ENCODE peak calls at places on chromosome 3, in seven cellular contexts. K is lung, W is tibial artery, C is tibial nerve, S is MM.1S, X is neural progenitor cell, N is fibroblast of lung. H is an unnamed sample. For H3K9me3, the result is how much of the 10 kb centered on the place peaks cover.

GRCh38 chr3:105829229-105829628 is 39.6 kb downstream of the CBLB start:
- DNase-seq in K (no peak), W (no peak), C (no peak), S (no peak), X (no peak), N (no peak), H (no peak)

GRCh38 chr3:52527039-52527731 is 6.5 kb downstream of the NT5DC2 start:
- DNase-seq in K (no peak), W (peak), C (peak), S (no peak), X (peak), N (no peak), H (no peak)

GRCh38 chr3:120062474-120062873 is 31.8 kb downstream of the GSK3B start:
- DNase-seq in K (no peak), W (no peak), C (no peak), S (no peak), X (no peak), N (peak), H (no peak)

GRCh38 chr3:170605490-170605889 is 19.6 kb upstream of the SLC7A14 start:
- DNase-seq in K (no peak), W (no peak), C (no peak), S (no peak), X (no peak), N (no peak), H (no peak)

GRCh38 chr3:159634414-159634813 is 354.2 kb upstream of the IL12A start:
- DNase-seq in K (no peak), W (no peak), C (no peak), S (no peak), X (no peak), N (peak), H (no peak)

GRCh38 chr3:71066849-71067261 is 516.7 kb downstream of the FOXP1 start:
- DNase-seq in K (no peak), W (no peak), C (no peak), S (no peak), X (peak), N (peak), H (no peak)

GRCh38 chr3:52931889-52932288 is 34.5 kb upstream of the STIMATE start:
- DNase-seq in K (no peak), W (no peak), C (no peak), S (no peak), X (no peak), N (no peak), H (no peak)

GRCh38 chr3:79572930-79573329 is 194.9 kb downstream of the ROBO1 start:
- DNase-seq in K (no peak), W (no peak), C (no peak), S (no peak), X (no peak), N (no peak), H (no peak)

GRCh38 chr3:167467848-167468611 is 5.8 kb downstream of the SERPINI2 start:
- DNase-seq in K (no peak), W (no peak), C (no peak), S (no peak), X (no peak), N (no peak), H (no peak)

GRCh38 chr3:196159952-196160804 is 51.0 kb downstream of the ZDHHC19 start:
- DNase-seq in K (peak), W (peak), C (no peak), S (peak), X (no peak), N (peak), H (no peak)

GRCh38 chr3:125141596-125142417 is 70.7 kb downstream of the SLC12A8 start:
- DNase-seq in K (peak), W (peak), C (peak), S (peak), X (peak), N (peak), H (peak)

GRCh38 chr3:171704002-171704401 is 106.3 kb downstream of the PLD1 start:
- DNase-seq in K (peak), W (no peak), C (no peak), S (peak), X (peak), N (peak), H (no peak)

GRCh38 chr3:198081421-198081844 is 121.4 kb downstream of the LMLN start:
- DNase-seq in K (no peak), W (no peak), C (no peak), S (peak), X (peak), N (no peak), H (peak)

GRCh38 chr3:7787871-7788828 is 713.5 kb upstream of the LMCD1 start:
- DNase-seq in K (no peak), W (no peak), C (no peak), S (no peak), X (no peak), N (peak), H (no peak)

GRCh38 chr3:116179091-116179490 is 266.2 kb downstream of the LSAMP start:
- DNase-seq in K (no peak), W (no peak), C (no peak), S (no peak), X (no peak), N (peak), H (no peak)

GRCh38 chr3:164004205-164004604 is 1074.1 kb downstream of the SI start:
- DNase-seq in K (no peak), W (no peak), C (no peak), S (no peak), X (peak), N (no peak), H (no peak)

GRCh38 chr3:135013206-135013605 is 218.1 kb downstream of the EPHB1 start:
- DNase-seq in K (no peak), W (no peak), C (no peak), S (no peak), X (no peak), N (no peak), H (no peak)

GRCh38 chr3:114213669-114214541 is 23.5 kb downstream of the ZNF80 start:
- DNase-seq in K (no peak), W (no peak), C (no peak), S (peak), X (no peak), N (peak), H (peak)

GRCh38 chr3:113783463-113783862 is 36.6 kb downstream of the ATP6V1A start:
- DNase-seq in K (no peak), W (no peak), C (no peak), S (peak), X (no peak), N (peak), H (no peak)

GRCh38 chr3:133330043-133330442 is 69.8 kb upstream of the BFSP2 start:
- DNase-seq in K (no peak), W (no peak), C (no peak), S (no peak), X (peak), N (no peak), H (no peak)

GRCh38 chr3:105354429-105354828 is 12.3 kb upstream of the ALCAM start:
- DNase-seq in K (no peak), W (no peak), C (no peak), S (no peak), X (peak), N (peak), H (no peak)

GRCh38 chr3:123762805-123763204 is 121.3 kb downstream of the MYLK start:
- DNase-seq in K (no peak), W (no peak), C (no peak), S (no peak), X (no peak), N (no peak), H (no peak)

GRCh38 chr3:109559389-109559788 is 222.0 kb upstream of the DPPA4 start:
- DNase-seq in K (no peak), W (no peak), C (no peak), S (no peak), X (no peak), N (peak), H (no peak)

GRCh38 chr3:56894912-56895431 is 93.2 kb upstream of the ARHGEF3 start:
- DNase-seq in K (no peak), W (no peak), C (no peak), S (no peak), X (no peak), N (peak), H (no peak)

GRCh38 chr3:72904156-72904555 is 16.3 kb downstream of the GXYLT2 start:
- DNase-seq in K (no peak), W (no peak), C (no peak), S (no peak), X (no peak), N (no peak), H (no peak)

GRCh38 chr3:196093271-196094111 is 11.6 kb upstream of the TFRC start:
- DNase-seq in K (no peak), W (no peak), C (no peak), S (peak), X (no peak), N (no peak), H (no peak)

GRCh38 chr3:104909721-104910120 is 457.0 kb upstream of the ALCAM start:
- DNase-seq in K (no peak), W (no peak), C (no peak), S (no peak), X (no peak), N (no peak), H (no peak)

GRCh38 chr3:159766563-159767185 is 222.0 kb upstream of the IL12A start:
- DNase-seq in K (no peak), W (no peak), C (no peak), S (peak), X (peak), N (peak), H (no peak)

GRCh38 chr3:45762647-45763330 is 33.5 kb downstream of the SLC6A20 start:
- DNase-seq in K (no peak), W (no peak), C (no peak), S (no peak), X (no peak), N (no peak), H (no peak)

GRCh38 chr3:102688556-102688930 is 253.7 kb downstream of the ZPLD1 start:
- DNase-seq in K (no peak), W (no peak), C (no peak), S (no peak), X (no peak), N (no peak), H (no peak)

GRCh38 chr3:15361494-15362214 is 29.3 kb upstream of the SH3BP5 start:
- DNase-seq in K (no peak), W (no peak), C (no peak), S (no peak), X (peak), N (peak), H (no peak)

GRCh38 chr3:188362405-188362831 is 208.5 kb downstream of the LPP start:
- DNase-seq in K (no peak), W (no peak), C (no peak), S (no peak), X (no peak), N (peak), H (no peak)

GRCh38 chr3:113625724-113626348 is 70.6 kb downstream of the USF3 start:
- DNase-seq in K (no peak), W (no peak), C (no peak), S (no peak), X (no peak), N (no peak), H (no peak)

GRCh38 chr3:157188391-157188790 is 28.4 kb upstream of the CCNL1 start:
- DNase-seq in K (no peak), W (no peak), C (no peak), S (no peak), X (no peak), N (no peak), H (no peak)

GRCh38 chr3:157180262-157180661 is 20.3 kb upstream of the CCNL1 start:
- DNase-seq in K (no peak), W (no peak), C (no peak), S (no peak), X (no peak), N (no peak), H (no peak)

GRCh38 chr3:157179365-157179803 is 19.4 kb upstream of the CCNL1 start:
- DNase-seq in K (no peak), W (no peak), C (no peak), S (no peak), X (no peak), N (no peak), H (no peak)

DNA sequence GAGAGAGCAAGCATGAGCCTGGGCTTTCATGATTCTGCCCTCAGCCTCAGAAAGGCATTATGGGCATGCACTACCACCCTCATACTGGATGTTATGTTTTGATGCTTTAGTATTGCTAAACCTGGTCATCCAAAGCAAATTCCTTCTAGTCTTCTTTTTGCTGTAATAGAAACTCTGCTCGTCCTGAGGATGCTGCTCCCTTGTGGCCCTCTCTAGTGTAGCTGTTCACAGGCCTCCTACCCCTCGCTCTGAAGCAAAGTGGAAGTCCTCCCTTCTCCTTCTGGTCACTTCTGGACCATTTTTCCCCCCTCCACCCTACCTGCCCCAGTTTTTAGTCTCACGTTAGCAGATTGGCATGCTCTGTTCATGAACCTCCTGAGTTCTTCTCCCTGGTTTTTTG is 22.9 kb upstream of the CCNL1 start:
- DNase-seq in K (no peak), W (no peak), C (no peak), S (no peak), X (no peak), N (no peak), H (no peak)
- H3K9me3 ChIP-seq in K (under half), W (under half), C (under half), S (under half), X (under half), N (under half), H (under half)

GRCh38 chr3:44721231-44722102 is 8.0 kb upstream of the ZNF501 start:
- DNase-seq in K (no peak), W (no peak), C (no peak), S (no peak), X (no peak), N (peak), H (no peak)
- H3K9me3 ChIP-seq in K (under half), W (under half), C (under half), S (under half), X (under half), N (under half), H (half or more)

GRCh38 chr3:193553606-193554005 is 1.1 kb downstream of the ATP13A4 start:
- DNase-seq in K (no peak), W (no peak), C (no peak), S (no peak), X (no peak), N (no peak), H (no peak)

GRCh38 chr3:193554790-193555189 is at the start of gene ATP13A4:
- DNase-seq in K (peak), W (no peak), C (no peak), S (no peak), X (peak), N (no peak), H (no peak)

GRCh38 chr3:193548406-193548805 is 6.3 kb downstream of the ATP13A4 start:
- DNase-seq in K (no peak), W (no peak), C (no peak), S (no peak), X (no peak), N (no peak), H (no peak)

GRCh38 chr3:193556841-193557240 is 2.1 kb upstream of the ATP13A4 start:
- DNase-seq in K (peak), W (no peak), C (no peak), S (no peak), X (no peak), N (no peak), H (no peak)

DNA sequence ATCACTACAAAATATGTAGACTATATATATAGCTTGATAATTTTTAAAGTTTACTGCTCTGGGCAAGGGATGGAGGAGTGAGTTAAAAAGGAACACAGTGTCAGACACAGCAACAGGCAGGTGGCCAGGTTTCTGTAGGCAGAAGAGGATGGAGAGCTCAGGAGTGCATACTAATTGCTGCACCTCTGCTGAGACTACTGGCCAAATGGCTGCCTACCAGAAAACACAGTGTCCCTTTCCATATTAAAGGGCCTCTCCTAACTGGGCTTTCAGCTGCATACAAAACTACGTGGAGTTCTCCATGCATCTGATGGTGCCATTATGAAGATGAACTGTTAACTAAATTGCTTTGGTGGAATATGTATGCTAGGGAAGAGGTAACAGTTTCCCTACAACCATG is 1.8 kb downstream of the ATP13A4 start:
- DNase-seq in K (peak), W (no peak), C (no peak), S (no peak), X (no peak), N (no peak), H (no peak)
- H3K9me3 ChIP-seq in K (under half), W (under half), C (under half), S (under half), X (under half), N (under half), H (under half)

DNA sequence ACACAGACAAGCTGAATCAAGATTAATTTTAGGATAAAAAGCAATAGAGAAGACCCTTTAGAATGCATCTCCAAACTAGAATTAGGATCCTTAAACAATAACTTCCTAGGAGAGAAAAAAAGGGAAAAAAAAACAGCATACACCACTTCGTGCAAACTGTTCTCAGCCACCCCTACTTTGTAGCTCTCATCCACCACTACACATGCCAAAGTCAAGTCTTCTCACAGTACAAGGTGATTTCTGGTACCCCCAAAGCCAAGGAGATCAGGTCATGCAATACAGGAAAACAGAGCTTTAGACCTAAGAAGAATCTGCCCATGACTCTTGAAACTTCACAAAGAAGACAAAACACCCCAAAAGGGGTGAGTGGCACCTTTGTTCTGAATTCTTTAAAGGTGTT is 166.9 kb downstream of the SUCNR1 start:
- DNase-seq in K (no peak), W (no peak), C (no peak), S (no peak), X (no peak), N (no peak), H (no peak)
- H3K9me3 ChIP-seq in K (under half), W (under half), C (under half), S (under half), X (under half), N (under half), H (under half)

DNA sequence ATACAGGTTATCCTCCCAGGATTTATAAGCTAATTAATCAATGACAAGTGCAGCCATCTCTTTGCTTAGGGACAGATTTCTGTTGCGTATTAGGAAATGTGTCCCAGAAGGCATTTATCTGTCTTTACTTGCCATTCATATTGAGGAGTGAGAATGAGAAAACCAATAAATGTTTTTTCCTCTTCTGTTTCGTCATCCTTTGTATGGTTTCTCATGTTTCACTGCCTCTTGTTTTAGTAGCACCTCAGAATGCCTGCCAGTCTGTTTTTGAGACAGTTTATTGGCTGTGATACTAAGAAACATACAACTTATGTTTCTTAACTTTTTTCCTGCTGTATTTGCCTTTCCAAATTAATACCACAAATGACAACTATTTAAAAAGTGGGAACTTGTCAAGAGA is 390.2 kb upstream of the GOLIM4 start:
- DNase-seq in K (no peak), W (no peak), C (no peak), S (no peak), X (no peak), N (no peak), H (no peak)
- H3K9me3 ChIP-seq in K (under half), W (under half), C (under half), S (under half), X (under half), N (under half), H (under half)

DNA sequence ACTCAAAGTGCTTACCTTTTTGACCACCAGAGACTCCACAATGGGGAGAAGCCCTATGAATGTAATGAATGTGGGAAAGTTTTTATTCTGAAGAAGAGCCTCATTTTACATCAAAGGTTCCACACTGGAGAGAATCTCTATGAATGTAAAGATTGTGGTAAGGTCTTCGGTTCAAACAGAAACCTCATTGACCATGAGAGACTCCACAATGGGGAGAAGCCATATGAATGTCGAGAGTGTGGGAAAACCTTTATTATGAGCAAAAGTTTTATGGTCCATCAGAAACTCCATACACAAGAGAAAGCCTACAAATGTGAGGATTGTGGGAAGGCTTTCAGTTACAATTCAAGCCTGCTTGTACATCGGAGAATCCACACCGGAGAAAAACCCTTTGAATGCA is 5.5 kb upstream of the ZNF35 start:
- DNase-seq in K (no peak), W (no peak), C (no peak), S (no peak), X (no peak), N (no peak), H (no peak)
- H3K9me3 ChIP-seq in K (under half), W (under half), C (under half), S (under half), X (under half), N (under half), H (under half)

DNA sequence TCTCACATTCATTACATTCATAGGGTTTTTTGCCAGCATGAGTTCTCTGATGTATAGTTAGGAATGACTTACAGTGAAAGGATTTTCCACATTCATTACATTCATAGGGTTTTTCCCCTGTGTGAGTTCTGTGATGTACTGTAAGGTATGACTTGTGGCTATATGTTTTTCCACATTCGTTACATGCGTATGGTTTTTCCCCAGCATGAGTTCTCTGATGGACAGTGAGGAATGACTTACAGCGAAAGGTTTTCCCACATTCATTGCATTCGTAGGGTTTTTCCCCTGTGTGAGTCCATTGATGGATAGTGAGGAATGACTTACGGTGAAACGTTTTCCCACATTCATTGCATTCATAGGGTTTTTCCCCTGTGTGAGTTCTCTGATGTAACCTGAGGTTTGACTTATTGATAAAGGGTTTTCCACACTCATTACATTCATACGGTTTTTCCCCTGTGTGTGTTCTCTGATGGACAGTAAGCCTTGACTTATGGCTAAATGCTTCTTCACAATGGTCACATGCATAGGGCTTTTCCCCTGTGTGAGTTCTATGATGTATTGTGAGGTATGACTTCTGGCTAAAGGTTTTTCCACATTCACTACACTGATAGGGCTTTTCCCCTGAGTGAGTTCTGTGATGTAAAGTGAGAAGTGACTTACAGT is 47.4 kb downstream of the ZNF717 start:
- DNase-seq in K (no peak), W (no peak), C (no peak), S (no peak), X (no peak), N (peak), H (no peak)
- H3K9me3 ChIP-seq in K (under half), W (under half), C (under half), S (under half), X (under half), N (under half), H (half or more)

GRCh38 chr3:44576661-44577060 is 8.1 kb upstream of the ZNF660 start:
- DNase-seq in K (no peak), W (no peak), C (no peak), S (no peak), X (no peak), N (no peak), H (no peak)

GRCh38 chr3:44568561-44568960 is 13.6 kb downstream of the ZKSCAN7 start:
- DNase-seq in K (no peak), W (no peak), C (no peak), S (no peak), X (no peak), N (peak), H (no peak)

GRCh38 chr3:44571024-44571423 is 13.7 kb upstream of the ZNF660 start:
- DNase-seq in K (no peak), W (no peak), C (no peak), S (no peak), X (no peak), N (no peak), H (no peak)
- H3K9me3 ChIP-seq in K (under half), W (under half), C (under half), S (under half), X (under half), N (under half), H (under half)

H was measured in T-helper 17 cell.